ENCODE peak calls at places on chromosomes 3 and 15, in five cellular contexts. Z, X, S, T and O are unnamed samples.

GRCh38 chr15:46110755-46111154 is 475.9 kb downstream of the SQOR start:
- DNase-seq in Z (no peak), X (no peak), T (no peak), S (no peak), O (no peak)

GRCh38 chr3:187352581-187353575 is 15.3 kb upstream of the RTP4 start:
- DNase-seq in X (no peak), Z (no peak), T (peak; percentile 49), S (no peak), O (no peak)

GRCh38 chr15:87971076-87971475 is 285.5 kb downstream of the NTRK3 start:
- DNase-seq in X (no peak), S (no peak), T (no peak), Z (no peak), O (no peak)

GRCh38 chr3:34013818-34014576 is 215.6 kb downstream of the PDCD6IP start:
- DNase-seq in Z (no peak), S (no peak), X (no peak), T (no peak), O (no peak)

GRCh38 chr3:146134348-146135117 is 26.5 kb downstream of the PLOD2 start:
- DNase-seq in X (no peak), T (no peak), S (no peak), Z (no peak), O (no peak)

GRCh38 chr15:99310745-99311144 is 59.5 kb downstream of the LRRC28 start:
- DNase-seq in T (no peak), S (no peak), Z (no peak), X (no peak), O (no peak)

GRCh38 chr3:126111566-126112475 is 27.9 kb upstream of the SLC41A3 start:
- DNase-seq in X (no peak), S (peak; percentile 8), Z (peak; percentile 68), T (no peak), O (no peak)

GRCh38 chr3:148309390-148310035 is 388.2 kb upstream of the AGTR1 start:
- DNase-seq in S (no peak), X (no peak), T (no peak), Z (no peak), O (no peak)

GRCh38 chr3:141050913-141051632 is at the start of gene SPSB4:
- DNase-seq in T (no peak), X (peak; percentile 77), Z (peak; percentile 93), S (peak; percentile 72), O (no peak)

GRCh38 chr15:44066211-44066827 is 128.8 kb downstream of the FRMD5 start:
- DNase-seq in X (no peak), Z (no peak), T (no peak), S (no peak), O (peak; percentile 65)

GRCh38 chr3:156704370-156705036 is 30.1 kb downstream of the TIPARP start:
- DNase-seq in X (no peak), S (no peak), Z (no peak), T (no peak), O (no peak)

GRCh38 chr15:65869127-65869953 is at the start of gene RAB11A:
- DNase-seq in X (peak; percentile 96), Z (peak; percentile 98), S (peak; percentile 97), T (peak; percentile 72), O (peak; percentile 86)
- TF ChIP-seq CTCF in X (peak; percentile 58), Z (peak; percentile 52), S (peak; percentile 43), T (peak; percentile 48), O (peak; percentile 12)

GRCh38 chr15:49900836-49901235 is 218.2 kb downstream of the ATP8B4 start:
- DNase-seq in Z (no peak), X (no peak), S (no peak), T (no peak), O (no peak)

GRCh38 chr15:49900036-49900435 is 219.0 kb downstream of the ATP8B4 start:
- DNase-seq in X (no peak), Z (no peak), T (no peak), S (no peak), O (no peak)

GRCh38 chr15:49904296-49904695 is 214.7 kb downstream of the ATP8B4 start:
- DNase-seq in S (no peak), T (no peak), Z (no peak), X (no peak), O (no peak)

GRCh38 chr15:49902791-49903481 is 216.1 kb downstream of the ATP8B4 start:
- DNase-seq in Z (no peak), X (no peak), T (peak; percentile 64), S (no peak), O (no peak)

DNA sequence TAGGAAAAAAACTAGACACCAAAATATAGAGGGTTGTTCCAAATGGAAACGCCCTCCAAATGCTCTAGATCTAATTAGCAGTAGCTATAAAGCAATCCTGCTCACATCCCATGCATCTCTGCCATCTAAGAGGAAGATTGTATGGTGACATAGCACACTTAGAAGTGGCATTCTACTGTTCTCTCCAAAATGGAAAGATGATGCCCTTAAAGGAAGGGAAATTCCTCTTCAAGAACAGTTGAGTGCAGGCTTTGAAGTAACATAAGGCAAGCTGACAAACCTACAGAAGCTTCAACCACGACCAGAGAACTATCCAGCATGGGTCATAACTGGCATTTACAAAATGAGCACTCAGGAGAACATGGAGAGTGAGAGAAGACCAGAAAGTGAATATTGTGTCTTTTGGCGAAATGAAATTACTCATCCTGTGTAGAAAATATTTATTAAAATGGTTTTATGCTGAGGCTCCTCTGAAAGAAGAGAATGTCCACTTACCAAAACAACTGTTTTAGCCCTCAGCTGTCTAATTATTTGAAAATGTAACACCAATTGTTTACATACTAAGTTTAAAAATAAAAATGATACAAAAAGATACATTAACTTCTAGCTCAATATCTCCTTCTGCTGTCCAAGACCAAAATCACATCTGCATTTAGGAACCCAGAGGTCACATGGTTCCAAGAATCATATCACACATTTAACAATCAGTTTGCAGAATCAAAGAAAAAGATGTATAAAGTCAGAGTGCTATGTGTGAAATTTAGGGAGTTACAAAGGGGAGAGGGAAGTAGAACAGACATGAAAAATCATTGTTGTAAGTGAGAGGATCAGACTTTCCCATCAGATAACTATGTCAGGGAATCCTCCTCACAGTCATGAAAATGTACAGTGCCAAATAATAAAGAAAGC is 216.9 kb downstream of the ATP8B4 start:
- DNase-seq in S (no peak), Z (no peak), T (no peak), X (no peak), O (no peak)
- TF ChIP-seq CTCF in S (no peak), Z (peak; percentile 51), T (peak; percentile 43), X (peak; percentile 33), O (peak; percentile 14)

GRCh38 chr3:46368569-46368968 is 2.2 kb upstream of the CCR5 start:
- DNase-seq in X (peak; percentile 46), S (peak; percentile 35), T (no peak), Z (peak; percentile 65), O (no peak)
- TF ChIP-seq CTCF in X (peak; percentile 21), S (no peak), T (no peak), Z (peak; percentile 6), O (peak; percentile 36)

DNA sequence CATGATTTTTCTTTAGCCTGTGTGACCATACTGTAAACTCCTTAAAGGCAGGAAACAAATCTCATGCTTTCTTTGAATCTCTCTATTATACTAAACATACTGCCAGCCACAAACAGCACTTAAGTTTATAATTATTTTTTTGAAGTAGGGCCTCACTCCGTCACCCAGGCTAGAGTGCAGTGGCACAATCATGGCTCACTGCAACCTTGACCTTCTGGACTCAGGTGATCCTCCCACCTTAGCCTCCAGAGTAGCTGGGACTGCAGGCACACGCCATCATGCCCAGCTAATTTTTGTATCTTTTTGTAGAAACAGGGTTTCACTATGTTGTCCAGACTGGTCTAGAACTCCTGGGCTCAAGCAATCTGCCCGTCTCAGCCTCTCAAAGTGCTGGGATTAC is 14.5 kb upstream of the SLITRK3 start:
- DNase-seq in X (no peak), T (no peak), Z (no peak), S (no peak), O (no peak)
- TF ChIP-seq CTCF in X (no peak), T (no peak), Z (no peak), S (no peak), O (no peak)

DNA sequence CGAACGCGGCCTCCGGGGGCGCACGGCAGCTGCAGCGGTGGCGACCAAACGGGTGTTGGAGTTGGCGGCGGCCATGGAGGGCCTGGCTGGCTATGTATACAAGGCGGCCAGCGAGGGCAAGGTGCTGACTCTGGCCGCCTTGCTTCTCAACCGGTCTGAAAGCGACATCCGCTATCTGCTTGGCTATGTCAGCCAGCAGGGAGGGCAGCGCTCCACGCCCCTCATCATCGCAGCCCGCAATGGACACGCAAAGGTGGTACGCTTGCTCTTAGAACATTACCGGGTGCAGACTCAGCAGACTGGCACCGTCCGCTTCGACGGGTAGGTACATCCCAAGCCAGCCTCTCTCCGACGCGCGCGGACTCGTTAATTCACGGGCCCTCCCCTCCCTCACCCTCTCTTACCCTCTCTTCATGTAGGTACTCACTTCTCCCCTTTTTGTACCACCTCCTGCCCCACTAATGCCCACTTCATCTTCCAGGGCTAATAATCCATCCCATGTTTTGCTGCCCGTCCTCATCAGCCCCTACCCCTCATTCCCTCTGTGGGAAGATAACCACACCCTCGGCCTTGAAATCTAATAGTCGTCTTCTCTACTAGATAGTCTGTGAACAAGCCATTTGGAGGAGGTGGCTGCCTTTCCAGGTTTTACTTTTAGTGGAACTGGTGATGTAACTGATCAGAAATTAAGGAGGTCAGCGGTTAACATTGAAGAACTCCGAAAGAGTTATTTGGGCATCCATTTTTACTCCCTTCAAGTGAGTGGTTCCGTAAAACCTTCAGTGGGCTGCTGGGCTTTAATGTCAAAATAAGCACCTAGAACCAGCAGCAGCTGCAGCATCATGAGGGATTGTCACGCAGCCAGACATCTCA is 1.0 kb downstream of the FEM1B start:
- DNase-seq in Z (no peak), T (no peak), X (no peak), S (peak; percentile 64), O (no peak)
- TF ChIP-seq CTCF in Z (peak; percentile 0), T (peak; percentile 52), X (no peak), S (peak; percentile 39), O (peak; percentile 16)

GRCh38 chr3:160200328-160200727 is 24.9 kb upstream of the C3orf80 start:
- DNase-seq in Z (no peak), S (no peak), X (no peak), T (no peak), O (no peak)
- TF ChIP-seq CTCF in Z (no peak), S (no peak), X (no peak), T (no peak), O (no peak)

DNA sequence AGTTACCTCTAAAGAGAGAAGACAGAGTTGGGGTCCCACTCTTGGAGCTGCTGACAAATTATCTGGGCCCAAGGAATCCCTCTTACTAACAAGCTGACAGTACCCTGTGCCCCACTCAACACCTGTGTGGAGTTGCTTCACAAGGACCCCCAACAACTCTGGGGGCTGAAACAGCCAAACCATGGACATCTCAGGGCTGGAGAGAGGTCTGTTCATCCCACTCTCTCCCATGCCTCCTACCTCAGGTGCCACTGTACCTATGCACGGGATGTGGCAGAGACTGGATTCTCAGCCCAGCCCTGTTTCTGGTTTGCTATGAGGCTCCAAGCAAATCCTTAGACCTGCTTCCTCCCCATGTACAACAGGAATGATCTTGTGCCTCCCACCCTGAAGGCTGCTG is 101.7 kb downstream of the ETFA start:
- DNase-seq in S (no peak), Z (peak; percentile 59), X (no peak), T (no peak), O (no peak)
- TF ChIP-seq CTCF in S (no peak), Z (no peak), X (no peak), T (no peak), O (no peak)

DNA sequence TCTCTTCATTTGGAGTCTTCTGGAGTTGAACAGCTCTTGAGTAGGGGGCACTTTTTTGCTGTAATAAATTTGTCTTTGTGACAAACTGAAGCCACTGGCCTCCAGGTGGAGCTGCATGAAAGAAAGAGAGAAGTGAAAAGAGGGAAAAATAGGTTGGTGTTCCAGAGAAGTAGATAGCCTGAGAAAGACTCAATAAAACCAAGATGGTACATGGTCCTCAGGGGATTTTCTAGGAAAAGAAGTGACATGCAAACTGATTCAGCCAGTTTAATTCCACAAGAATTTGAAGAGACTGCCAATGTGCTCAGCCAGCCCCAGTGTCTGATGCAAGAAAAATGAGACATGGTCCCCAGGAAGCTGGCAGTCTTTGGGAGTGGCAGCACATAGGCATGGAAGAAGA is 152.7 kb downstream of the CD47 start:
- DNase-seq in Z (no peak), S (peak; percentile 11), T (no peak), X (peak; percentile 13), O (no peak)
- TF ChIP-seq CTCF in Z (peak; percentile 67), S (peak; percentile 29), T (peak; percentile 63), X (peak; percentile 64), O (no peak)